ENCODE peak calls at places on chromosomes 16 and 17, in four cellular contexts. Q is LHCN-M2, M is sigmoid colon, L is epithelial cell of esophagus. I is an unnamed sample.

GRCh38 chr16:11128211-11129123 is 127.5 kb downstream of the SOCS1 start:
- DNase-seq in Q (peak; percentile 52), M (peak; percentile 70), L (peak; percentile 48), I (peak; percentile 64)

GRCh38 chr17:45227631-45228120 is 6.0 kb downstream of the FMNL1 start:
- DNase-seq in Q (no peak), M (no peak), L (no peak), I (no peak)

GRCh38 chr16:49465661-49466528 is 92.3 kb downstream of the C16orf78 start:
- DNase-seq in Q (no peak), M (peak; percentile 24), L (no peak), I (no peak)

GRCh38 chr17:39231587-39232551 is 6.1 kb upstream of the STAC2 start:
- DNase-seq in Q (peak; percentile 49), M (peak; percentile 74), L (peak; percentile 23), I (peak; percentile 41)

GRCh38 chr17:73420897-73421296 is 109.1 kb upstream of the CDC42EP4 start:
- DNase-seq in Q (peak; percentile 12), M (peak; percentile 28), L (peak; percentile 94), I (peak; percentile 84)

GRCh38 chr17:35889818-35890773 is 9.9 kb upstream of the CCL5 start:
- DNase-seq in Q (peak; percentile 45), M (no peak), L (peak; percentile 45), I (peak; percentile 73)

GRCh38 chr17:73029941-73030340 is 62.5 kb downstream of the SLC39A11 start:
- DNase-seq in Q (no peak), M (peak; percentile 20), L (no peak), I (no peak)

GRCh38 chr17:63447688-63448005 is 1.5 kb upstream of the CYB561 start:
- DNase-seq in Q (no peak), M (no peak), L (no peak), I (peak; percentile 29)

GRCh38 chr17:44159519-44160210 is 10.8 kb upstream of the ASB16 start:
- DNase-seq in Q (no peak), M (no peak), L (no peak), I (peak; percentile 22)

GRCh38 chr17:6165806-6166205 is 95.6 kb downstream of the WSCD1 start:
- DNase-seq in Q (no peak), M (no peak), L (no peak), I (no peak)

GRCh38 chr17:28727727-28728363 is 743 bp upstream of the NEK8 start:
- DNase-seq in Q (peak; percentile 44), M (peak; percentile 77), L (peak; percentile 98), I (peak; percentile 48)

GRCh38 chr16:23967775-23968571 is 132.2 kb downstream of the PRKCB start:
- DNase-seq in Q (no peak), M (no peak), L (no peak), I (no peak)

GRCh38 chr16:27799866-27800265 is 249.9 kb downstream of the KATNIP start:
- DNase-seq in Q (no peak), M (no peak), L (no peak), I (no peak)

GRCh38 chr17:44083250-44083849 is 12.8 kb downstream of the G6PC3 start:
- DNase-seq in Q (no peak), M (no peak), L (peak; percentile 49), I (no peak)

GRCh38 chr17:77451271-77451893 is 310.6 kb downstream of the SEC14L1 start:
- DNase-seq in Q (peak; percentile 12), M (peak; percentile 89), L (peak; percentile 47), I (peak; percentile 74)